ENCODE peak calls at places on chromosomes 3 and 15, in nine cellular contexts. X is dermis microvascular lymphatic vessel endothelial cell; T is stimulated activated CD8-positive, alpha-beta memory T cell treated with anti-CD3 and anti-CD28 coated beads, Interleukin-4, amount 100 ng/mL, for 4 hours; S is AG04449; D is pancreas; R is EL; P is ACHN; G is EH; B is brain microvascular endothelial cell. V is an unnamed sample.

GRCh38 chr15:101307048-101307896 is 12.2 kb upstream of the SNRPA1 start:
- DNase-seq in P (no peak), T (no peak), B (no peak), R (no peak), G (no peak), D (no peak), X (no peak), S (no peak), V (no peak)

GRCh38 chr15:89329329-89330084 is 5.1 kb downstream of the POLG start:
- DNase-seq in S (no peak), X (no peak), D (no peak), B (no peak), P (no peak), T (no peak), G (no peak), R (no peak), V (no peak)

GRCh38 chr3:16350041-16350952 is 85.3 kb downstream of the OXNAD1 start:
- DNase-seq in S (peak; percentile 40), R (peak; percentile 79), P (no peak), D (no peak), G (peak; percentile 79), T (no peak), X (no peak), B (peak; percentile 61), V (no peak)

GRCh38 chr15:45611305-45611704 is 23.5 kb upstream of the SQOR start:
- DNase-seq in T (no peak), G (peak; percentile 29), X (no peak), S (no peak), R (no peak), B (no peak), D (no peak), P (peak; percentile 38), V (no peak)

GRCh38 chr3:47250309-47251060 is 32.1 kb downstream of the KIF9 start:
- DNase-seq in B (peak; percentile 25), T (no peak), P (peak; percentile 48), R (peak; percentile 47), S (no peak), X (peak; percentile 43), G (peak; percentile 57), D (no peak), V (no peak)

GRCh38 chr3:186432189-186432588 is 70.2 kb upstream of the DGKG start:
- DNase-seq in X (no peak), G (peak; percentile 83), S (no peak), P (peak; percentile 23), D (no peak), B (no peak), R (peak; percentile 80), T (no peak), V (no peak)

GRCh38 chr15:35194296-35194695 is 109.2 kb upstream of the NANOGP8 start:
- DNase-seq in R (no peak), B (no peak), S (no peak), D (no peak), T (no peak), P (no peak), G (no peak), X (no peak), V (no peak)

GRCh38 chr3:40980467-40980866 is 218.8 kb upstream of the CTNNB1 start:
- DNase-seq in S (no peak), T (no peak), G (no peak), X (no peak), R (no peak), B (no peak), D (no peak), P (no peak), V (no peak)

GRCh38 chr3:107962946-107963345 is 127.9 kb downstream of the CD47 start:
- DNase-seq in B (peak; percentile 76), P (peak; percentile 34), G (no peak), T (no peak), R (no peak), D (no peak), X (peak; percentile 77), S (no peak), V (no peak)

GRCh38 chr15:40743921-40744809 is 10.9 kb downstream of the RMDN3 start:
- DNase-seq in X (no peak), G (peak; percentile 73), T (peak; percentile 60), D (no peak), S (no peak), P (no peak), R (peak; percentile 84), B (peak; percentile 68), V (no peak)